ENCODE peak calls at places on chromosomes 4 and X, in four cellular contexts. N, F, R and L are unnamed samples.

GRCh38 chr4:123621072-123621705 is 224.6 kb downstream of the SPRY1 start:
- DNase-seq in N (no peak), F (no peak), R (no peak), L (peak)

GRCh38 chr4:42871685-42872271 is 20.7 kb upstream of the GRXCR1 start:
- DNase-seq in N (no peak), F (no peak), R (no peak), L (no peak)

GRCh38 chr4:152206646-152207435 is 329.1 kb downstream of the FBXW7 start:
- DNase-seq in N (no peak), F (no peak), R (no peak), L (no peak)

GRCh38 chrX:19747672-19748610 is 139.5 kb downstream of the SH3KBP1 start:
- DNase-seq in N (peak), F (peak), R (peak), L (peak)

GRCh38 chrX:68133181-68133580 is 300.1 kb downstream of the OPHN1 start:
- DNase-seq in N (no peak), F (no peak), R (no peak), L (no peak)

GRCh38 chr4:184280591-184281071 is 63.0 kb upstream of the ENPP6 start:
- DNase-seq in N (no peak), F (no peak), R (peak), L (no peak)

GRCh38 chrX:119693996-119694451 is 1.1 kb upstream of the SEPTIN6 start:
- DNase-seq in N (no peak), F (no peak), R (no peak), L (peak)

GRCh38 chrX:20427173-20427770 is 160.6 kb upstream of the RPS6KA3 start:
- DNase-seq in N (no peak), F (no peak), R (no peak), L (peak)

GRCh38 chr4:179871726-179872125 is 2371.5 kb upstream of the TENM3 start:
- DNase-seq in N (no peak), F (no peak), R (no peak), L (no peak)

GRCh38 chr4:108830509-108831244 is 67.8 kb upstream of the ETNPPL start:
- DNase-seq in N (no peak), F (no peak), R (no peak), L (peak)

GRCh38 chr4:13244342-13244905 is 239.7 kb downstream of the RAB28 start:
- DNase-seq in N (no peak), F (no peak), R (no peak), L (no peak)

GRCh38 chr4:75673027-75673958 is at the start of gene G3BP2:
- DNase-seq in N (peak), F (peak), R (peak), L (peak)

GRCh38 chr4:28360681-28361080 is 1500.0 kb downstream of the STIM2 start:
- DNase-seq in N (no peak), F (no peak), R (no peak), L (no peak)

GRCh38 chr4:126899382-126899801 is 733.4 kb upstream of the INTU start:
- DNase-seq in N (no peak), F (no peak), R (no peak), L (no peak)

GRCh38 chrX:119235872-119236598 is at the start of gene PGRMC1:
- DNase-seq in N (peak), F (peak), R (peak), L (peak)

GRCh38 chrX:10769696-10770619 is 149.6 kb upstream of the MID1 start:
- DNase-seq in N (no peak), F (no peak), R (no peak), L (no peak)

GRCh38 chr4:186839122-186840037 is 115.7 kb upstream of the FAT1 start:
- DNase-seq in N (no peak), F (no peak), R (no peak), L (no peak)

GRCh38 chr4:113540859-113541258 is 220.7 kb downstream of the CAMK2D start:
- DNase-seq in N (no peak), F (no peak), R (no peak), L (no peak)